ENCODE peak calls at places on chromosome 13, in five cellular contexts. W is breast epithelium, V is heart right ventricle, H is HL-60, D is fibroblast of gingiva. T is an unnamed sample.

GRCh38 chr13:36207672-36208071 is 6.7 kb downstream of the SOHLH2 start:
- DNase-seq in V (no peak), W (no peak), D (no peak), H (no peak), T (no peak)

GRCh38 chr13:27298849-27299248 is 28.2 kb downstream of the RASL11A start:
- DNase-seq in W (no peak), V (no peak), H (no peak), D (no peak), T (no peak)

GRCh38 chr13:93624371-93624777 is 397.8 kb downstream of the GPC6 start:
- DNase-seq in D (no peak), V (no peak), W (no peak), H (no peak), T (no peak)

GRCh38 chr13:106381083-106381482 is 154.4 kb downstream of the EFNB2 start:
- DNase-seq in W (no peak), D (no peak), V (no peak), H (no peak), T (no peak)

GRCh38 chr13:99774644-99775043 is 196.9 kb downstream of the ZIC5 start:
- DNase-seq in D (no peak), H (no peak), W (no peak), V (no peak), T (no peak)

GRCh38 chr13:80214521-80214941 is 126.4 kb downstream of the SPRY2 start:
- DNase-seq in V (no peak), W (no peak), H (no peak), D (peak), T (no peak)

GRCh38 chr13:45206340-45206739 is 5.5 kb upstream of the KCTD4 start:
- DNase-seq in H (no peak), V (no peak), D (peak), W (no peak), T (no peak)

GRCh38 chr13:98454389-98454881 is 122.5 kb downstream of the STK24 start:
- DNase-seq in W (no peak), H (no peak), D (peak), V (no peak), T (no peak)

GRCh38 chr13:44759723-44760360 is 183.7 kb upstream of the TSC22D1 start:
- DNase-seq in D (no peak), W (peak), V (no peak), H (no peak), T (peak)

GRCh38 chr13:108455320-108455719 is 174.1 kb upstream of the MYO16 start:
- DNase-seq in H (no peak), V (no peak), D (no peak), W (no peak), T (no peak)

T was measured in gastrocnemius medialis.